ENCODE peak calls at places on chromosomes 4 and X, in ten cellular contexts. One of them, this sample, is unnamed.
A peak's percentile ranks its signal among the peaks of the same experiment; 100 is the strongest.

GRCh38 chr4:142549726-142550463 is 296.2 kb downstream of the INPP4B start:
- DNase-seq in upper lobe of right lung: no peak
- DNase-seq in COR-L47: peak; percentile 100
- DNase-seq in iris pigment epithelial cell: peak; percentile 67
- DNase-seq in sciatic nerve: no peak
- DNase-seq in naive thymus-derived CD4-positive, alpha-beta T cell: no peak
- DNase-seq in T-cell: no peak
- DNase-seq in epithelial cell of prostate: peak; percentile 94
- DNase-seq in C1 segment of cervical spinal cord: no peak
- DNase-seq in activated CD4-positive, CD25-positive, alpha-beta regulatory T cell treated with anti-CD3 and anti-CD28 coated beads, Interleukin-2, amount 50 U/mL, for 72 hours: no peak
- DNase-seq in this sample: no peak

GRCh38 chr4:77881460-77882295 is 19.0 kb downstream of the MRPL1 start:
- DNase-seq in epithelial cell of prostate: peak; percentile 29
- DNase-seq in upper lobe of right lung: no peak
- DNase-seq in T-cell: no peak
- DNase-seq in sciatic nerve: no peak
- DNase-seq in COR-L47: no peak
- DNase-seq in naive thymus-derived CD4-positive, alpha-beta T cell: no peak
- DNase-seq in C1 segment of cervical spinal cord: no peak
- DNase-seq in activated CD4-positive, CD25-positive, alpha-beta regulatory T cell treated with anti-CD3 and anti-CD28 coated beads, Interleukin-2, amount 50 U/mL, for 72 hours: no peak
- DNase-seq in iris pigment epithelial cell: peak; percentile 69
- DNase-seq in this sample: no peak

GRCh38 chr4:38581708-38582107 is 82.3 kb upstream of the KLF3 start:
- DNase-seq in activated CD4-positive, CD25-positive, alpha-beta regulatory T cell treated with anti-CD3 and anti-CD28 coated beads, Interleukin-2, amount 50 U/mL, for 72 hours: no peak
- DNase-seq in iris pigment epithelial cell: no peak
- DNase-seq in sciatic nerve: no peak
- DNase-seq in naive thymus-derived CD4-positive, alpha-beta T cell: no peak
- DNase-seq in C1 segment of cervical spinal cord: no peak
- DNase-seq in upper lobe of right lung: no peak
- DNase-seq in COR-L47: no peak
- DNase-seq in epithelial cell of prostate: no peak
- DNase-seq in T-cell: no peak
- DNase-seq in this sample: no peak

GRCh38 chrX:149152941-149153340 is 352.2 kb downstream of the IDS start:
- DNase-seq in iris pigment epithelial cell: no peak
- DNase-seq in C1 segment of cervical spinal cord: no peak
- DNase-seq in sciatic nerve: no peak
- DNase-seq in epithelial cell of prostate: no peak
- DNase-seq in upper lobe of right lung: no peak
- DNase-seq in T-cell: no peak
- DNase-seq in activated CD4-positive, CD25-positive, alpha-beta regulatory T cell treated with anti-CD3 and anti-CD28 coated beads, Interleukin-2, amount 50 U/mL, for 72 hours: no peak
- DNase-seq in COR-L47: no peak
- DNase-seq in naive thymus-derived CD4-positive, alpha-beta T cell: no peak
- DNase-seq in this sample: no peak

GRCh38 chr4:140851032-140851636 is 94.9 kb upstream of the TBC1D9 start:
- DNase-seq in T-cell: no peak
- DNase-seq in sciatic nerve: no peak
- DNase-seq in naive thymus-derived CD4-positive, alpha-beta T cell: no peak
- DNase-seq in COR-L47: peak; percentile 70
- DNase-seq in C1 segment of cervical spinal cord: peak; percentile 36
- DNase-seq in epithelial cell of prostate: no peak
- DNase-seq in upper lobe of right lung: no peak
- DNase-seq in iris pigment epithelial cell: peak; percentile 61
- DNase-seq in activated CD4-positive, CD25-positive, alpha-beta regulatory T cell treated with anti-CD3 and anti-CD28 coated beads, Interleukin-2, amount 50 U/mL, for 72 hours: no peak
- DNase-seq in this sample: peak; percentile 61

GRCh38 chr4:16029329-16029728 is 54.5 kb downstream of the PROM1 start:
- DNase-seq in T-cell: no peak
- DNase-seq in COR-L47: no peak
- DNase-seq in iris pigment epithelial cell: peak; percentile 89
- DNase-seq in C1 segment of cervical spinal cord: no peak
- DNase-seq in activated CD4-positive, CD25-positive, alpha-beta regulatory T cell treated with anti-CD3 and anti-CD28 coated beads, Interleukin-2, amount 50 U/mL, for 72 hours: no peak
- DNase-seq in naive thymus-derived CD4-positive, alpha-beta T cell: no peak
- DNase-seq in upper lobe of right lung: no peak
- DNase-seq in epithelial cell of prostate: no peak
- DNase-seq in sciatic nerve: no peak
- DNase-seq in this sample: no peak

GRCh38 chr4:129355529-129355928 is 259.6 kb downstream of the C4orf33 start:
- DNase-seq in epithelial cell of prostate: no peak
- DNase-seq in activated CD4-positive, CD25-positive, alpha-beta regulatory T cell treated with anti-CD3 and anti-CD28 coated beads, Interleukin-2, amount 50 U/mL, for 72 hours: no peak
- DNase-seq in T-cell: no peak
- DNase-seq in naive thymus-derived CD4-positive, alpha-beta T cell: no peak
- DNase-seq in iris pigment epithelial cell: peak; percentile 28
- DNase-seq in COR-L47: no peak
- DNase-seq in upper lobe of right lung: no peak
- DNase-seq in C1 segment of cervical spinal cord: no peak
- DNase-seq in sciatic nerve: no peak
- DNase-seq in this sample: no peak

GRCh38 chr4:107561481-107561880 is 158.6 kb downstream of the PAPSS1 start:
- DNase-seq in COR-L47: no peak
- DNase-seq in iris pigment epithelial cell: peak; percentile 86
- DNase-seq in sciatic nerve: no peak
- DNase-seq in activated CD4-positive, CD25-positive, alpha-beta regulatory T cell treated with anti-CD3 and anti-CD28 coated beads, Interleukin-2, amount 50 U/mL, for 72 hours: no peak
- DNase-seq in T-cell: no peak
- DNase-seq in upper lobe of right lung: no peak
- DNase-seq in naive thymus-derived CD4-positive, alpha-beta T cell: no peak
- DNase-seq in C1 segment of cervical spinal cord: no peak
- DNase-seq in epithelial cell of prostate: peak; percentile 22
- DNase-seq in this sample: no peak

GRCh38 chr4:173334891-173335754 is 965 bp upstream of the HMGB2 start:
- DNase-seq in upper lobe of right lung: peak; percentile 79
- DNase-seq in activated CD4-positive, CD25-positive, alpha-beta regulatory T cell treated with anti-CD3 and anti-CD28 coated beads, Interleukin-2, amount 50 U/mL, for 72 hours: peak; percentile 50
- DNase-seq in naive thymus-derived CD4-positive, alpha-beta T cell: no peak
- DNase-seq in iris pigment epithelial cell: peak; percentile 60
- DNase-seq in T-cell: no peak
- DNase-seq in C1 segment of cervical spinal cord: peak; percentile 66
- DNase-seq in sciatic nerve: peak; percentile 73
- DNase-seq in COR-L47: peak; percentile 90
- DNase-seq in epithelial cell of prostate: no peak
- DNase-seq in this sample: peak; percentile 78